ENCODE peak calls at places on chromosomes 13 and 19, in four cellular contexts. F is heart right ventricle, H is thoracic aorta, T is GM13976. I is an unnamed sample.

GRCh38 chr13:112435973-112436372 is 59.8 kb downstream of the SPACA7 start:
- DNase-seq in F (no peak), H (no peak), T (no peak), I (no peak)

GRCh38 chr13:110265341-110265681 is 41.6 kb downstream of the COL4A1 start:
- DNase-seq in F (no peak), H (no peak), T (no peak), I (no peak)

GRCh38 chr19:38047048-38047435 is 140.0 kb downstream of the SIPA1L3 start:
- DNase-seq in F (no peak), H (no peak), T (peak), I (no peak)

GRCh38 chr13:33665776-33666175 is 152.2 kb upstream of the RFC3 start:
- DNase-seq in F (no peak), H (no peak), T (no peak), I (no peak)

GRCh38 chr19:48398329-48399235 is 5.1 kb downstream of the GRIN2D start:
- DNase-seq in F (peak), H (peak), T (peak), I (no peak)

GRCh38 chr13:109140054-109140776 is 510.8 kb downstream of the MYO16 start:
- DNase-seq in F (no peak), H (no peak), T (no peak), I (no peak)

GRCh38 chr13:39452412-39452811 is 150.6 kb downstream of the LHFPL6 start:
- DNase-seq in F (no peak), H (no peak), T (no peak), I (no peak)

GRCh38 chr13:23180711-23181110 is at the start of gene SGCG:
- DNase-seq in F (no peak), H (no peak), T (no peak), I (no peak)

GRCh38 chr19:23522431-23522830 is 127.2 kb upstream of the ZNF91 start:
- DNase-seq in F (no peak), H (no peak), T (no peak), I (no peak)

GRCh38 chr19:49190781-49191180 is 33.2 kb downstream of the TRPM4 start:
- DNase-seq in F (no peak), H (no peak), T (no peak), I (no peak)

GRCh38 chr13:44853641-44854040 is 135.6 kb downstream of the NUFIP1 start:
- DNase-seq in F (no peak), H (no peak), T (no peak), I (no peak)

GRCh38 chr19:13355356-13355755 is 150.9 kb downstream of the CACNA1A start:
- DNase-seq in F (no peak), H (no peak), T (no peak), I (no peak)

GRCh38 chr13:97844151-97844550 is 109.3 kb upstream of the IPO5 start:
- DNase-seq in F (no peak), H (no peak), T (no peak), I (no peak)

GRCh38 chr13:32202268-32202667 is 112.9 kb downstream of the ZAR1L start:
- DNase-seq in F (no peak), H (no peak), T (no peak), I (no peak)

GRCh38 chr13:85666356-85666755 is 132.9 kb downstream of the SLITRK6 start:
- DNase-seq in F (no peak), H (no peak), T (no peak), I (no peak)

GRCh38 chr13:48580185-48580803 is 47.4 kb upstream of the RCBTB2 start:
- DNase-seq in F (no peak), H (peak), T (no peak), I (peak)

GRCh38 chr13:60759499-60759898 is 362.5 kb downstream of the TDRD3 start:
- DNase-seq in F (no peak), H (no peak), T (no peak), I (no peak)

GRCh38 chr13:74301200-74302063 is 167.2 kb upstream of the KLF12 start:
- DNase-seq in F (no peak), H (no peak), T (no peak), I (no peak)

GRCh38 chr13:40389081-40389641 is 277.3 kb downstream of the FOXO1 start:
- DNase-seq in F (no peak), H (no peak), T (no peak), I (no peak)

GRCh38 chr13:22993148-22993547 is 187.6 kb upstream of the SGCG start:
- DNase-seq in F (no peak), H (no peak), T (no peak), I (no peak)

DNA sequence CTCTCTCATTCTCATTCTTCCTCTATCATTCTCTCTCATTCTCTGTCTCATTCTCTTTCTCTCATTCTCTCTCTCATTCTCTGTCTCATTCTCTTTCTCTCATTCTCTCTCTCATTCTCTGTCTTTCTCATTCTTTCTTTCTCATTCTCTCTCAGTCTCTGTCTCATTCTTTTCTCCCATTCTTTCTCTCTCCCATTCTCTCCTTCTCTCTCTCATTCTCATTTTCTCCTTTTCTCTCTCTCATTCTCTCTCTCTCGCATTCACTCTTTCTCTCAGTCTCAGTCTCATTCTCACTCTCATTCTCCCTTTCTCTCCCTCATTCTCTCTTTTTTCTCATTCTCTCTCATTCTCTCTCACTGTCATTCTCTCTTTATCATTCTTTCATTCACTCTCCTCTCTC is 152.0 kb upstream of the UQCRFS1 start:
- DNase-seq in F (no peak), H (no peak), T (no peak), I (no peak)
- TF ChIP-seq CTCF in F (no peak), H (no peak), T (no peak), I (no peak)

GRCh38 chr19:33388231-33388816 is 14.8 kb downstream of the CEBPG start:
- DNase-seq in F (no peak), H (no peak), T (peak), I (no peak)
- TF ChIP-seq CTCF in F (no peak), H (no peak), T (no peak), I (no peak)

DNA sequence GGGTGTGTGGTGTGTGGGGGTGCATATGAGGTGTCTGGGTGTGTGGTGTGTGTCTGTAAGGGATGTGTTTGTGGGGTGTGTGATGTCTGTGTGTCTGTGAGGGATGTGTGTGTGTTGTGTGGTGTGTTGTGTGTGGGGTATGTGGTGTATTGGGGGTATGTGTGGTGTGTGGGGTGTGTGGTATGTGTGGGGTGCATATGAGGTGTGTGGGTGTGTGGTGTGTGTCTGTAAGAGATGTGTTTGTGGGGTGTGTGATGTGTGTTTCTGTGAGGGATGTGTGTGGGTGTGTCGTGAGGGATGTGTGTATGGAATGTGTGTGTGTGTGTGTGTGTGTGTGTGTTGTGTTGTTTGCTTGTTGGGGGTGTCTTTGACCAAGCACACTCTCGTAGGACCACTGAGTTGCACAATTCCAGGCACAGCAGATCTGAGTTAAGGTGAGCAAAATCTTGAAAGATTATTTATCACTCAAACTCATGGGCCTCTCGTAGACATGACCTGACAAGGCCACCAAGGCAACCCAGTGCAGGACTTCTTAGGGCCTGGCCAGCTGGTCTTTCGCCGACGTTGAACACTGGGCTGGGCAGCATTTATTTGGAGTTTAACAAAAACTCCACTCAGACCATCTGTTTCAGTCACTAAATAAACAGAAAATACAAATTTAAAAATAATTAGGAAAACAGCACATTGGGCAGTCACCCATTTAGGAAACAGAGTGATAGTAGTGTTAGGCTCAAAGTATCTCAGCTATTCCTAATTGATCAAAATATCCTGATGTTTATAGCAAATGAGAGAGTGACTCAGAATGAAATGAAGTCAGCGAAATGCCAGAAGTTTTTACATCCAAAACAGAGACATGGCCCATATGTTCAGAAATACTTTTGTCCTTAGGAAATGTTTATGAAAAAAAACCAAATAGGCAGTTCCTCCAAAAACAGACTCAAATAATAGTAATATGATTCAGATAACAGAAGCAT is 301.1 kb downstream of the FGF9 start:
- DNase-seq in F (no peak), H (no peak), T (no peak), I (no peak)
- TF ChIP-seq CTCF in F (no peak), H (no peak), T (no peak), I (no peak)

DNA sequence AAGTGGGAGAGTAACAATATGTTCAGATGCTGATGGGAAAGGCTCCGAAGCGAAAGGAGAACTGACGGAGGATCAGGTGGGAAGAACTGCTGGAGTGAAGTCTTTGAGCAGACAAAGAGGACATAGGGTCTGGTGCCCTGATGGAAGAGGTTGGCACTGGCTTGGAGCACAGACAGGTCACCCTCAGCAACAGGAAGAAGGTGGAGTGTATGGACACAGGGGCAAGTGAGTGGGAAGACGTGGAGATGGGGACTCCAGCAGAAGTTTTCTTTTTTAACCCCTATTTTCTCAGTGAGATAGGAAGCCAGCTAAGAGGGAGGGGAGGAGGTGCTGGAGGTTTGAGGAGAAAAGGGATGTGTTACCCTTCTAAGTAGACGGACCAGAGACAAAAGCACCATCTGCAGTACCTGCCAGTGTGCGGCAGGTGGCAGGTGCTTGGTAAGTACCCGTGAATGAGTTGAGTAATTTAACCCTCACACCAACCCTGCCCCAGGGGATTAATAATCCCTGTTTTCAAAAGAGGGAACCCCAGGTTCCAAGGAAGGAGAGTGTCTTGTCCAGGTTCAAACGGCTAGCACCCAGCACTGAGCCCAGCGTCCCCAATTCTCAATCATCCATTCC is 11.2 kb downstream of the HAS1 start:
- DNase-seq in F (no peak), H (no peak), T (peak), I (no peak)
- TF ChIP-seq CTCF in F (peak), H (no peak), T (peak), I (no peak)

GRCh38 chr13:29849071-29849541 is 1.3 kb downstream of the UBL3 start:
- DNase-seq in F (no peak), H (no peak), T (peak), I (no peak)
- TF ChIP-seq CTCF in F (no peak), H (no peak), T (no peak), I (no peak)

GRCh38 chr13:52670726-52671125 is 18.1 kb downstream of the SUGT1 start:
- DNase-seq in F (no peak), H (no peak), T (no peak), I (no peak)

GRCh38 chr13:52664269-52664668 is 11.6 kb downstream of the SUGT1 start:
- DNase-seq in F (no peak), H (no peak), T (no peak), I (no peak)

GRCh38 chr13:52659340-52659739 is 6.7 kb downstream of the SUGT1 start:
- DNase-seq in F (no peak), H (no peak), T (no peak), I (no peak)

GRCh38 chr13:52669677-52670076 is 17.0 kb downstream of the SUGT1 start:
- DNase-seq in F (no peak), H (no peak), T (no peak), I (no peak)

DNA sequence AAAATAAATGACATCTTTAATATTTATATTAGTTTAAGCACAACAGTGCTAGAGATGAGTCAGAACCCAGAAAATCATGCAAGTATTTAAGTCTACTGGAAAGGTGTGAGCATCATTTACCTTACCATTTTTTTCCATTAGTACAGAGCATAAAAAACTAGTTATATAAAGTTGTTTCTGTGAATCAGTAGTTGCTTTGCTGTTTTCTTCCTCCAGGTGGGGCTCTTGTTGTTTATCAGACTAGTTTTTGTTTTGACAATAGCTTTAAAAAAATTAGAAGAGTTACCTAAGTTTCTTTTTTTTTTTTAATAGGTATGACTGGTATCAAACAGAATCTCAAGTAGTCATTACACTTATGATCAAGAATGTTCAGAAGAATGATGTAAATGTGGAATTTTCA is 12.7 kb downstream of the SUGT1 start:
- DNase-seq in F (no peak), H (no peak), T (peak), I (no peak)
- TF ChIP-seq CTCF in F (peak), H (no peak), T (no peak), I (no peak)

GRCh38 chr19:14471436-14472187 is 3.5 kb downstream of the PTGER1 start:
- DNase-seq in F (no peak), H (no peak), T (no peak), I (no peak)

GRCh38 chr19:14463747-14464146 is 11.4 kb downstream of the PTGER1 start:
- DNase-seq in F (no peak), H (no peak), T (no peak), I (no peak)

GRCh38 chr19:14470031-14470876 is 4.9 kb downstream of the PTGER1 start:
- DNase-seq in F (no peak), H (no peak), T (no peak), I (no peak)

GRCh38 chr19:14467391-14467790 is 7.8 kb downstream of the PTGER1 start:
- DNase-seq in F (no peak), H (no peak), T (peak), I (no peak)

DNA sequence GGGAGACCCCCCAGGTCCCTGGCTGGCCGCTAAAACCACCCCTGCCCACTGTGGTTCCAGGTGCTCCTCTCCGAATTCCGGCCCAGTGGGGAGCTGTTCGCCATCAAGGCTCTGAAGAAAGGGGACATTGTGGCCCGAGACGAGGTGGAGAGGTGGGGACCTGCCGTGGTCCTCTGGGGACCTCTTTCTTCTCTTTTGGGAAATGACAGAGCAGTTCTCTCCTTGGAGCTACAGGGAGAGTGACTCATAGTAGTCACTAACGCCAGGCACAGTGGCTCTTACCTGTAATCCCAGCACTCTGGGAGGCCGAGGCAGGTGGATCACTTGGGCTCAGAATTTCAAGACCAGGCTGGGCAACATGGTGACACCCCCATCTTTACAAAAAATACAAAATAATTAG is 7.3 kb downstream of the PTGER1 start:
- DNase-seq in F (no peak), H (no peak), T (peak), I (no peak)
- TF ChIP-seq CTCF in F (no peak), H (no peak), T (no peak), I (no peak)